ENCODE peak calls at places on chromosomes 6 and 20, in four cellular contexts. J is cardiac fibroblast, O is Calu3, P is IMR-90. Q is an unnamed sample.

GRCh38 chr6:75488026-75488425 is 5.6 kb downstream of the FILIP1 start:
- DNase-seq in O (no peak), J (peak; percentile 82), P (peak; percentile 84), Q (no peak)

GRCh38 chr6:166032366-166033171 is 135.1 kb downstream of the TBXT start:
- DNase-seq in O (peak; percentile 30), P (peak; percentile 90), J (peak; percentile 95), Q (peak; percentile 91)

GRCh38 chr6:48813821-48814220 is 649.2 kb downstream of the MMUT start:
- DNase-seq in P (peak; percentile 35), J (peak; percentile 86), O (no peak), Q (no peak)

GRCh38 chr6:42923656-42924055 is 5.6 kb upstream of the CNPY3 start:
- DNase-seq in J (peak; percentile 60), O (no peak), P (no peak), Q (peak; percentile 64)

GRCh38 chr6:14477559-14477958 is 360.0 kb downstream of the CD83 start:
- DNase-seq in P (no peak), J (no peak), O (no peak), Q (no peak)

GRCh38 chr20:36210561-36210960 is 25.7 kb upstream of the AAR2 start:
- DNase-seq in P (no peak), O (no peak), J (no peak), Q (no peak)

GRCh38 chr6:42390228-42390934 is 61.3 kb downstream of the TRERF1 start:
- DNase-seq in J (no peak), P (no peak), O (no peak), Q (no peak)

GRCh38 chr6:148747493-148748160 is 797 bp downstream of the UST start:
- DNase-seq in J (peak; percentile 38), P (peak; percentile 21), O (peak; percentile 22), Q (no peak)

GRCh38 chr20:34874094-34874654 is 1.5 kb upstream of the GGT7 start:
- DNase-seq in J (peak; percentile 94), P (peak; percentile 87), O (peak; percentile 91), Q (peak; percentile 67)

GRCh38 chr6:134537146-134537555 is 219.2 kb upstream of the SGK1 start:
- DNase-seq in J (peak; percentile 55), P (peak; percentile 97), O (no peak), Q (no peak)

GRCh38 chr20:48761023-48761785 is 66.6 kb downstream of the PREX1 start:
- DNase-seq in P (no peak), O (no peak), J (no peak), Q (no peak)

GRCh38 chr6:132174919-132175318 is 223.7 kb upstream of the CCN2 start:
- DNase-seq in P (no peak), O (no peak), J (no peak), Q (no peak)

GRCh38 chr6:56279346-56280080 is 32.1 kb upstream of the COL21A1 start:
- DNase-seq in J (peak; percentile 44), P (no peak), O (peak; percentile 47), Q (no peak)

GRCh38 chr6:148999921-149000589 is 253.2 kb downstream of the UST start:
- DNase-seq in P (peak; percentile 87), O (no peak), J (peak; percentile 88), Q (no peak)

GRCh38 chr20:39676236-39676635 is 714.1 kb downstream of the DHX35 start:
- DNase-seq in J (no peak), O (no peak), P (no peak), Q (no peak)

GRCh38 chr20:35007891-35008290 is 52.2 kb downstream of the MYH7B start:
- DNase-seq in O (no peak), J (no peak), P (no peak), Q (no peak)

GRCh38 chr6:12134581-12134980 is 122.5 kb downstream of the HIVEP1 start:
- DNase-seq in P (no peak), O (no peak), J (no peak), Q (no peak)

GRCh38 chr20:33570743-33571142 is 80.8 kb downstream of the CBFA2T2 start:
- DNase-seq in J (no peak), O (no peak), P (no peak), Q (no peak)

GRCh38 chr6:147106759-147107401 is 97.3 kb upstream of the STXBP5 start:
- DNase-seq in O (no peak), J (peak; percentile 59), P (peak; percentile 83), Q (no peak)

GRCh38 chr6:1200706-1201105 is 111.2 kb upstream of the FOXQ1 start:
- DNase-seq in P (peak; percentile 39), J (peak; percentile 4), O (peak; percentile 53), Q (no peak)

GRCh38 chr6:126335210-126335609 is 4.7 kb upstream of the CENPW start:
- DNase-seq in P (no peak), J (no peak), O (no peak), Q (no peak)

DNA sequence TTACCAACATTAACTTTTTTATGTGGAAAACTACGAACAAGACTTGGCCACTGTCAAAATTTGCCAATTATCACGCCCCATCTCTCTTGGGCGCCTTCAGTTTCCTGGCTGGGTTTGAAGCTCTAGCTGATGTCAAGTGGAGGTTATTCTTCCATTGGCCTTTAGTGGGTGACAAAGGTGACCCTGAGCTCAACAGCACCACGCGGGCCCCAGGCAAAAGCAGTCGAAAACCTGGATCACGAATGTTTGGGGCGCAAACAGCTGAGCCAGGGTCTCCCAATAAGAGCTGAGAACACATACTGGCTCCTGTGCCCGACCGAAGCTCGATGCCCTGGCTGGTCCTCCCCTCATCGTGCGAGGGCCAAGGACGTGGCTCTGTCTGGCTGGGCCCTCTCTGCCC is 26.8 kb downstream of the SLC17A9 start:
- DNase-seq in J (no peak), P (no peak), O (no peak), Q (no peak)
- TF ChIP-seq CTCF in J (no peak), P (no peak), O (no peak), Q (no peak)

GRCh38 chr20:62301773-62302340 is 940 bp upstream of the ADRM1 start:
- DNase-seq in O (peak; percentile 97), J (peak; percentile 94), P (peak; percentile 91), Q (peak; percentile 87)

GRCh38 chr20:62303049-62303326 is 191 bp downstream of the ADRM1 start:
- DNase-seq in P (no peak), O (no peak), J (no peak), Q (no peak)

GRCh38 chr20:62303327-62304226 is 780 bp downstream of the ADRM1 start:
- DNase-seq in J (no peak), O (peak; percentile 40), P (no peak), Q (no peak)

GRCh38 chr20:62301111-62301668 is 1.6 kb upstream of the ADRM1 start:
- DNase-seq in J (no peak), O (no peak), P (no peak), Q (no peak)

GRCh38 chr20:62302341-62303048 is at the start of gene ADRM1:
- DNase-seq in J (peak; percentile 98), P (peak; percentile 94), O (peak; percentile 100), Q (peak; percentile 82)
- TF ChIP-seq CTCF in J (peak; percentile 68), P (peak; percentile 96), O (peak; percentile 98), Q (peak; percentile 88)

GRCh38 chr6:130296854-130297253 is 69.0 kb upstream of the TMEM200A start:
- DNase-seq in P (no peak), J (no peak), O (no peak), Q (no peak)
- TF ChIP-seq CTCF in P (no peak), J (peak; percentile 5), O (no peak), Q (peak; percentile 37)

GRCh38 chr6:51843470-51844390 is 243.7 kb downstream of the PKHD1 start:
- DNase-seq in J (no peak), O (no peak), P (no peak), Q (peak; percentile 63)

GRCh38 chr6:51842066-51842465 is 245.3 kb downstream of the PKHD1 start:
- DNase-seq in J (no peak), O (no peak), P (no peak), Q (no peak)

GRCh38 chr6:51842487-51843469 is 244.6 kb downstream of the PKHD1 start:
- DNase-seq in O (no peak), P (no peak), J (no peak), Q (no peak)

GRCh38 chr6:51846531-51846930 is 240.9 kb downstream of the PKHD1 start:
- DNase-seq in P (no peak), J (no peak), O (no peak), Q (no peak)

DNA sequence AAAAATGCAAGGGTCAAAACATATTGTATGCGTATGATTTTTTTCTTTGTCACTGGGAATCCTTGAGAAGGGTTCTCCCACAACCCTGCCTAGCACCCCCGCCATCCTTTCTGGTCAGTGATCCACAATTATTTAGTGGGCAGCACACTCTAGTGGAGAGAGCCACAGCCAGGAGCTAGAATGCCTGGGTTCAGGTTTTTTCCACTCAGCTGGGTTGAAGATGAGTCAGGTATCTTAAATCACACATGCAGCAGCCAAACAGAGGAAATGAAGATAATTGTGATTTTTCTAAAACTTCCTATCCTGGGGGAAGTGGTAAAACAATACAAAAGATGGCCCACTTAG is 243.1 kb downstream of the PKHD1 start:
- DNase-seq in J (no peak), O (no peak), P (no peak), Q (no peak)
- TF ChIP-seq CTCF in J (no peak), O (no peak), P (no peak), Q (peak; percentile 73)

DNA sequence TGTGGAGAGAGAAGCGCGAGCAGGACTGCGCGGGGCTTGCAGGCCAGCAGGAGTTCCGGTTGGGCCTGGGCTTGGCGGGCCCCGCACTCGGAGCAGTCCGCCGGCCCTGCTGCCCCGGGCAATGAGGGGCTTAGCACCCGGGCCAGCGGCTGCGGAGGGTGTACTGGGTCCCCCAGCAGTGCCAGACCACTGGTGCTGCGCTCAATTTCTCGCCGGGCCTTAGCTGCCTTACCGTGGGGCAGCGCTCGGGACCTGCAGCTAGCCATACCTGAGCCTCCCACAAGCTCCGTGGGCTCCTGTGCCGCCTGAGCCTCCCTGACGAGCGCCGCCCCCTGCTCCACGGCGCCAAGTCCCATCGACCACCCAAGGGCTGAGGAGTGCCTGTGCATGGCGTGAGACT is 89.0 kb upstream of the MBOAT1 start:
- DNase-seq in P (no peak), O (no peak), J (no peak), Q (no peak)
- TF ChIP-seq CTCF in P (no peak), O (no peak), J (no peak), Q (no peak)

DNA sequence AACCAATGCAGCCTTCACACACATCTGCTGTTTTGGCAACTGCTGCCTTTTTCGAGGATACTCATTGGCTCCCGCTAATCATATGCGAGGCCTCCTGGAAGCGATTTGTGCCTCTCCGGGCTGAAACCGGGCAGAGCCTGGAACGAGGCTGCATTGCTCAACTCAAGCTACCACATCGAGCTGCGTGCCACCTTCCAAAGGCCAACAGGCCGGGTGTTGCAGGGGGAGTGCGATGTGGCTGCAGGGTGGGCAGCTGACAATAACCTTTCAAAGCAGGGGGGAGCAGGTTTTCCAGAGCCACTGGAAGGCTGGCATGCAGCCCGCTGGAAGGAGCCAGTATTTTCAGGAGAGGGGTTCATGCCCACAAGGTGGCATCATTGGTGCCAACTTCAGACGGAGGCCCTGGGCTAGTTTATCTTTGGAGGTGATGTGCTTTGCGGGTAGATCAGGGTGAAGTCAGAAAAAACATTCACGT is 122.6 kb upstream of the IFNGR1 start:
- DNase-seq in J (peak; percentile 51), P (no peak), O (peak; percentile 52), Q (no peak)
- TF ChIP-seq CTCF in J (no peak), P (peak; percentile 14), O (peak; percentile 32), Q (peak; percentile 57)

Q was measured in LNCaP clone FGC.